ENCODE peak calls at places on chromosomes 6 and 20, in nine cellular contexts. I, S, Y, Q, K, B, L, N and J are unnamed samples.

GRCh38 chr6:138988469-138988834 is 399 bp upstream of the REPS1 start:
- DNase-seq in I (no peak), S (no peak), Y (no peak), Q (no peak), K (no peak), B (no peak), L (no peak), N (no peak), J (peak; percentile 17)

GRCh38 chr6:108564178-108564577 is 3.5 kb downstream of the FOXO3 start:
- DNase-seq in I (no peak), S (peak; percentile 59), Y (peak; percentile 84), Q (no peak), K (peak; percentile 95), B (no peak), L (no peak), N (peak; percentile 97), J (peak; percentile 98)

GRCh38 chr6:85516168-85516567 is 66.3 kb downstream of the NT5E start:
- DNase-seq in I (no peak), S (no peak), Y (peak; percentile 12), Q (no peak), K (no peak), B (no peak), L (no peak), N (peak; percentile 27), J (peak; percentile 45)

GRCh38 chr6:41103792-41104324 is 31.1 kb downstream of the NFYA start:
- DNase-seq in I (no peak), S (no peak), Y (no peak), Q (no peak), K (no peak), B (no peak), L (no peak), N (no peak), J (no peak)

GRCh38 chr6:97850458-97851218 is 567.6 kb upstream of the MMS22L start:
- DNase-seq in I (no peak), S (no peak), Y (peak; percentile 0), Q (no peak), K (no peak), B (no peak), L (no peak), N (peak; percentile 14), J (peak; percentile 37)

GRCh38 chr6:154572592-154572991 is 62.1 kb upstream of the CNKSR3 start:
- DNase-seq in I (no peak), S (no peak), Y (peak; percentile 34), Q (no peak), K (no peak), B (no peak), L (no peak), N (no peak), J (no peak)

GRCh38 chr6:73942581-73942980 is 246.6 kb downstream of the CD109 start:
- DNase-seq in I (no peak), S (no peak), Y (peak; percentile 3), Q (no peak), K (peak; percentile 5), B (no peak), L (no peak), N (peak; percentile 18), J (peak; percentile 74)

GRCh38 chr20:54086444-54087134 is 16.2 kb upstream of the BCAS1 start:
- DNase-seq in I (no peak), S (no peak), Y (peak; percentile 18), Q (no peak), K (no peak), B (no peak), L (no peak), N (peak; percentile 55), J (peak; percentile 73)

GRCh38 chr6:2902470-2902762 is 693 bp downstream of the SERPINB9 start:
- DNase-seq in I (no peak), S (no peak), Y (peak; percentile 57), Q (no peak), K (no peak), B (no peak), L (no peak), N (peak; percentile 33), J (peak; percentile 44)

GRCh38 chr6:129031051-129031599 is 148.2 kb downstream of the LAMA2 start:
- DNase-seq in I (no peak), S (no peak), Y (peak; percentile 94), Q (no peak), K (no peak), B (no peak), L (no peak), N (peak; percentile 46), J (peak; percentile 90)

GRCh38 chr20:45343445-45343866 is 4.8 kb downstream of the SDC4 start:
- DNase-seq in I (peak; percentile 57), S (no peak), Y (peak; percentile 56), Q (no peak), K (no peak), B (no peak), L (no peak), N (no peak), J (no peak)

GRCh38 chr20:45346851-45347250 is 1.4 kb downstream of the SDC4 start:
- DNase-seq in I (no peak), S (no peak), Y (no peak), Q (no peak), K (no peak), B (no peak), L (no peak), N (no peak), J (no peak)

GRCh38 chr20:45346291-45346718 is 1.9 kb downstream of the SDC4 start:
- DNase-seq in I (no peak), S (no peak), Y (no peak), Q (no peak), K (no peak), B (no peak), L (no peak), N (no peak), J (no peak)

GRCh38 chr20:45343867-45344721 is 4.1 kb downstream of the SDC4 start:
- DNase-seq in I (peak; percentile 68), S (no peak), Y (peak; percentile 92), Q (no peak), K (no peak), B (no peak), L (no peak), N (peak; percentile 94), J (peak; percentile 86)

DNA sequence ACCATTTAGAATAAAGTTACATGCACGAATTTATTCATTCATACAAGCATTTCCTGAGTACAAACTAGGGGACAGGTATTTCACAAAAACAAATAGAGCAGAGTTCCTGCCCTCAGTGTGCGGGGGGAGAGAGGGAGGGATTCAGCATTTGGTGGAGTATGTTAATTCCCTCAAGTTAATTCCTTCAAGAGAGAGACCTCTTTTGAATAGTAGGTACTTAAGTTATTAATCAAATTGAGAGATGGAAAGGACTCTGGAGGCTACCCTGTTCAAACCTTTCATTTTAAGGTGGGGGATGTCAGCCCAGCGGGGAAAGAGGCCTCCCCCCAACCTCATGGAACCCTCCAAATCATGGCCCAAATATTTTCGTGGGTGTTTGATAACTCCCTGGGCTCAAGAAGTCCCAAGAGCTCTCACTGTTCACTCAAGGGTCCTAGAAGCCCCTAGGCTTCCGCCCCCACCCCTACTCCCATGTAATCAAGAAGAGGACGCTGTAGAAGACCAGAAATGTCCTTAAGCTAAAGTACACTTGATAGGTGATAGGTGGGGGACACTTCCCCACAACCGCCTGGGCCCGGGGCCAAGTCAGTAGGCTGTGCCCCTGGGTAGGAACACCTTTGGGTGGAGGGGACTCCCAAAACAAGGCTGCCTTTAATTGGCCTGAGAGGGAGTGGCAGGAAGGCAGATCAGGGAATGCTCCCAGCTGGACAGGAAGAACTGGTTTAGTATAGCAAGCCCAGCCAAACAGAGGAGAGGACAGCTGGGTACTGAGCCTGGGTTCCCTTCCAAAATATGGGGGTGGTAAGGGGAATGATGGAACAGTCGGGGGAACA is 2.9 kb downstream of the SDC4 start:
- DNase-seq in I (no peak), S (no peak), Y (no peak), Q (no peak), K (no peak), B (no peak), L (no peak), N (no peak), J (no peak)
- H3K4me3 ChIP-seq in I (no peak overlapping the region), S (no peak overlapping the region), Y (peak overlapping the region; percentile 98), Q (no peak overlapping the region), K (peak overlapping the region; percentile 92), B (no peak overlapping the region), L (no peak overlapping the region), N (peak overlapping the region; percentile 87), J (peak overlapping the region; percentile 97)

DNA sequence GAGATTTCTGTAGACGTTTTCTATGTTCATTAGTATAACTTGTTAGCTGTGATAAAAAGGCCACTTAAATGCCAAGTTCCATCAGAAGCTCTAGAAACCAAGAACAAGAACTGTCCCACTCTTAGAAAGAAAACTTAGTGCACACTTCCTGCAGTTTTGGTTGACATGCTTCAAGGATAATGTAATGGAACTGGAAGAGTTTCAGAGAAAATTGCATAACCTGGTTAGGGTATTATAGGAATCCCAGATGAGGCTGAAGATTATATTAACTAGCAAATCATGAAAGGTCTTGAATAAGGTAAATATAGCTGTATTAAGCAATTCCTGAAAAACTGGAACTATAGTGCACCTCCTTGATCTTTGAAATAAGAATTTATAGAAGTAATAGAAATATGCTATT is 1.8 kb upstream of the PHACTR2 start:
- DNase-seq in I (no peak), S (no peak), Y (peak; percentile 71), Q (no peak), K (no peak), B (no peak), L (no peak), N (peak; percentile 62), J (peak; percentile 67)
- H3K4me3 ChIP-seq in I (no peak overlapping the region), S (no peak overlapping the region), Y (no peak overlapping the region), Q (no peak overlapping the region), K (no peak overlapping the region), B (no peak overlapping the region), L (no peak overlapping the region), N (no peak overlapping the region), J (no peak overlapping the region)

DNA sequence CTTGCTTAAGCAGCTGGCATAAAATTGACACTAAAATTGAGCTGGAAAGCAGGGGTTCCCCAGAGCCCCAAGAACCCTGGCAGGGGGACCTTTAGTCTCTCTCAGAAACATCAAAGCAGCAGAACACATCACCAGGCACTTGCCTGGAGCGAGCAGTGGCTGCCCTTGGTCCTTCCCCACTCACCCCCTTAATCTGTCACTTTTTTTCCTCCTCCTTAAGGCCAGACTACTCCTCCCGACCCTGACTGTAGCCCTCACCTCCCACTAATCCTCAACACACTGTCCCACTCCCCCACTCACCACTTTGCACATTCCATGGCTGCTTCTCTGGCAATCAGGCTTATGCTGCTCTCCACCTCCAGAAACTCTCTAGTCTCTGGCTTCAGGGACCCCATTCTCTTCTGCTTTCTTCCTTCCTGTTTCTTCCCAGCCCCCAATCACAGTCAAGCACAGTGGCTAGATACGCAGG is 472 bp upstream of the ZKSCAN4 start:
- DNase-seq in I (peak; percentile 44), S (no peak), Y (no peak), Q (no peak), K (no peak), B (peak; percentile 48), L (no peak), N (no peak), J (no peak)
- H3K4me3 ChIP-seq in I (peak overlapping the region; percentile 73), S (peak overlapping the region; percentile 79), Y (peak overlapping the region; percentile 71), Q (peak overlapping the region; percentile 98), K (peak overlapping the region; percentile 89), B (peak overlapping the region; percentile 75), L (peak overlapping the region; percentile 99), N (peak overlapping the region; percentile 90), J (peak overlapping the region; percentile 96)

DNA sequence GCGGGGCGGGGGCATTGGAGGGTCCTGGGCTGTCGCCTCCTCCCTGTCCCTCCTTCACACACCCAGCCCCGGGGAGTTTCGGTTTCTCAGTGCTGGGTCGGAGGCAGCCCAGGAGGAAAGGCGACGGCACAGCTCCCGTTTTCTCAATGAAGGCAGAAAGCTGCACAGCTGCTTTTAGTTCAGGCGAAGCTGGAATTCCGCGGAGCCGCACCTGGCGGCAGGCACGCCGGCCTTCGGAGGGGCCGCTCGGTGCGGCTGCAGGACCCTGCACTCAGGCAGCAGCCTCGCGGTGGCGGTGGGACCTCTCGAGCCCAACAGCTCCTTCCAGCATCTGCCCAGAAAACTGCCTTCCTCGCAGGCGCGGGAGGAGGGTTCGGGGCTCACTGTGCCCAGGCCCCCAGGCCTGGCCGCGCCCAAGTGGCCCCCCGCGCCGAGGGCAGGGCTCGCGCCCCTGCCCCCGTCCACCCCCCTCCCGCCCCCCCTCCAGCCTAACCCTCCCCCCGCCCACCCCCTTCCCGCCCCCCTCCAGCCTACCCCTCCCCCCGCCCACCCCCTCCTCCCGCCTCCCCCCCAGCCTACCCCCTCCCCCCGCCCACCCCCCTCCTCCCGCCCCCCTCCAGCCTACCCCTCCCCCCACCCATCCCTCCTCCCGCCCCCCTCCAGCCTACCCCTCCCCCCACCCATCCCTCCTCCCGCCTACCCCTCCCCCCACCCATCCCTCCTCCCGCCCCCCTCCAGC is 4.8 kb downstream of the FOXQ1 start:
- DNase-seq in I (no peak), S (no peak), Y (peak; percentile 28), Q (no peak), K (no peak), B (no peak), L (peak; percentile 30), N (peak; percentile 27), J (no peak)
- H3K4me3 ChIP-seq in I (no peak overlapping the region), S (peak overlapping the region; percentile 14), Y (peak overlapping the region; percentile 67), Q (peak overlapping the region; percentile 40), K (peak overlapping the region; percentile 41), B (no peak overlapping the region), L (no peak overlapping the region), N (peak overlapping the region; percentile 69), J (peak overlapping the region; percentile 62)